ENCODE peak calls at places on chromosomes 7 and 10, in four cellular contexts. K is CD8-positive, alpha-beta T cell; W is ovary; X is tibial nerve. P is an unnamed sample.

GRCh38 chr10:79274279-79275104 is 72.8 kb upstream of the PPIF start:
- DNase-seq in K (no peak), W (no peak), X (peak; percentile 66), P (peak; percentile 77)

GRCh38 chr10:132941640-132942051 is 724 bp downstream of the CFAP46 start:
- DNase-seq in K (no peak), W (peak; percentile 12), X (no peak), P (no peak)

GRCh38 chr7:29748286-29749099 is 57.8 kb upstream of the WIPF3 start:
- DNase-seq in K (no peak), W (no peak), X (no peak), P (no peak)

GRCh38 chr10:688621-689426 is 644 bp downstream of the DIP2C start:
- DNase-seq in K (no peak), W (peak; percentile 58), X (no peak), P (peak; percentile 21)

GRCh38 chr7:91836065-91836368 is 44.5 kb downstream of the MTERF1 start:
- DNase-seq in K (no peak), W (no peak), X (no peak), P (no peak)

GRCh38 chr10:97704341-97704740 is 9.2 kb upstream of the MARVELD1 start:
- DNase-seq in K (no peak), W (no peak), X (no peak), P (no peak)

GRCh38 chr7:38682602-38683001 is 51.4 kb upstream of the AMPH start:
- DNase-seq in K (no peak), W (no peak), X (no peak), P (no peak)

GRCh38 chr10:131427901-131428300 is 116.4 kb upstream of the TCERG1L start:
- DNase-seq in K (no peak), W (no peak), X (no peak), P (no peak)

GRCh38 chr10:17122052-17122451 is 7.6 kb downstream of the CUBN start:
- DNase-seq in K (no peak), W (no peak), X (no peak), P (no peak)

GRCh38 chr10:70337201-70337651 is 45.2 kb downstream of the LRRC20 start:
- DNase-seq in K (no peak), W (no peak), X (no peak), P (no peak)

GRCh38 chr7:85750454-85750949 is 563.6 kb upstream of the SEMA3D start:
- DNase-seq in K (no peak), W (no peak), X (no peak), P (peak; percentile 56)

GRCh38 chr7:1535695-1536094 is 5.2 kb downstream of the MAFK start:
- DNase-seq in K (no peak), W (no peak), X (no peak), P (no peak)

GRCh38 chr7:141597966-141598365 is 46.8 kb downstream of the AGK start:
- DNase-seq in K (no peak), W (no peak), X (no peak), P (no peak)

GRCh38 chr10:96280859-96281258 is 9.5 kb upstream of the BLNK start:
- DNase-seq in K (no peak), W (no peak), X (no peak), P (peak; percentile 15)

GRCh38 chr10:70596860-70597809 is 5.4 kb downstream of the PRF1 start:
- DNase-seq in K (no peak), W (no peak), X (no peak), P (peak; percentile 71)

GRCh38 chr7:117949232-117949631 is 76.0 kb upstream of the CTTNBP2 start:
- DNase-seq in K (no peak), W (no peak), X (no peak), P (no peak)

GRCh38 chr10:25766213-25766612 is 167.8 kb upstream of the MYO3A start:
- DNase-seq in K (no peak), W (no peak), X (no peak), P (no peak)

GRCh38 chr10:112634096-112634830 is 187.2 kb downstream of the VTI1A start:
- DNase-seq in K (no peak), W (no peak), X (no peak), P (no peak)

GRCh38 chr7:67913604-67914003 is 917.0 kb downstream of the TYW1 start:
- DNase-seq in K (no peak), W (no peak), X (no peak), P (no peak)

GRCh38 chr10:128451879-128452278 is 325.7 kb upstream of the MKI67 start:
- DNase-seq in K (no peak), W (no peak), X (no peak), P (no peak)

GRCh38 chr10:128462026-128462425 is 335.8 kb upstream of the MKI67 start:
- DNase-seq in K (no peak), W (no peak), X (no peak), P (no peak)

GRCh38 chr10:128456271-128456670 is 330.0 kb upstream of the MKI67 start:
- DNase-seq in K (no peak), W (no peak), X (no peak), P (no peak)

GRCh38 chr10:128457136-128457535 is 330.9 kb upstream of the MKI67 start:
- DNase-seq in K (no peak), W (no peak), X (no peak), P (no peak)
- TF ChIP-seq CTCF in K (no peak), W (no peak), X (no peak), P (no peak)

GRCh38 chr10:11573497-11573896 is 38.0 kb downstream of the USP6NL start:
- DNase-seq in K (no peak), W (no peak), X (no peak), P (no peak)
- H3K4me3 ChIP-seq in K (no peak overlapping the region), W (no peak overlapping the region), X (no peak overlapping the region), P (no peak overlapping the region)

GRCh38 chr10:119098576-119098975 is 5.3 kb upstream of the DENND10 start:
- DNase-seq in K (no peak), W (no peak), X (no peak), P (no peak)
- H3K27ac ChIP-seq in K (no peak overlapping the region), W (no peak overlapping the region), X (no peak overlapping the region), P (no peak overlapping the region)

GRCh38 chr7:32275216-32275979 is 205.2 kb upstream of the PDE1C start:
- DNase-seq in K (no peak), W (no peak), X (no peak), P (no peak)
- TF ChIP-seq CTCF in K (no peak), W (no peak), X (no peak), P (no peak)

GRCh38 chr7:88224596-88225275 is 4.9 kb upstream of the SRI start:
- DNase-seq in K (no peak), W (no peak), X (no peak), P (no peak)
- H3K4me3 ChIP-seq in K (no peak overlapping the region), W (no peak overlapping the region), X (no peak overlapping the region), P (no peak overlapping the region)

GRCh38 chr7:144842377-144842851 is 6.6 kb upstream of the TPK1 start:
- DNase-seq in K (no peak), W (no peak), X (no peak), P (no peak)
- H3K27ac ChIP-seq in K (no peak overlapping the region), W (no peak overlapping the region), X (peak overlapping the region; percentile 62), P (no peak overlapping the region)

GRCh38 chr7:47937711-47938573 is 10.3 kb downstream of the PKD1L1 start:
- DNase-seq in K (no peak), W (no peak), X (no peak), P (no peak)
- TF ChIP-seq CTCF in K (no peak), W (no peak), X (no peak), P (no peak)